ENCODE peak calls at places on chromosomes 12 and 14, in five cellular contexts. T is heart right ventricle; B is tibial artery; X is upper lobe of right lung; N is CD4-positive, CD25-positive, alpha-beta regulatory T cell. Q is an unnamed sample. For H3K4me1 and H3K27me3, the result is how much of the 10 kb centered on the place peaks cover.

GRCh38 chr12:52249041-52249461 is 16.0 kb downstream of the KRT7 start:
- DNase-seq in T (peak), B (peak), X (peak), N (no peak), Q (peak)

GRCh38 chr14:94936411-94936892 is 166.5 kb upstream of the GSC start:
- DNase-seq in T (peak), B (peak), X (no peak), N (no peak), Q (peak)

GRCh38 chr12:16346931-16347330 is 514 bp upstream of the MGST1 start:
- DNase-seq in T (no peak), B (no peak), X (no peak), N (no peak), Q (no peak)

GRCh38 chr12:45192041-45192695 is 23.7 kb upstream of the ANO6 start:
- DNase-seq in T (no peak), B (no peak), X (no peak), N (peak), Q (no peak)

GRCh38 chr14:75753696-75754095 is 92.7 kb downstream of the TTLL5 start:
- DNase-seq in T (no peak), B (no peak), X (no peak), N (no peak), Q (no peak)

GRCh38 chr14:56759094-56759493 is 51.2 kb downstream of the OTX2 start:
- DNase-seq in T (no peak), B (no peak), X (no peak), N (no peak), Q (no peak)

GRCh38 chr12:119075222-119075787 is 94.0 kb downstream of the SRRM4 start:
- DNase-seq in T (no peak), B (no peak), X (no peak), N (no peak), Q (no peak)

GRCh38 chr12:45912774-45913173 is 77.6 kb downstream of the SCAF11 start:
- DNase-seq in T (no peak), B (no peak), X (no peak), N (no peak), Q (no peak)

GRCh38 chr12:43312991-43313505 is 239.0 kb downstream of the ADAMTS20 start:
- DNase-seq in T (no peak), B (no peak), X (no peak), N (no peak), Q (no peak)

GRCh38 chr14:34437729-34438080 is 24.3 kb downstream of the SPTSSA start:
- DNase-seq in T (no peak), B (no peak), X (no peak), N (no peak), Q (no peak)

GRCh38 chr12:12015073-12015685 is 55.6 kb upstream of the BCL2L14 start:
- DNase-seq in T (no peak), B (no peak), X (no peak), N (no peak), Q (no peak)

GRCh38 chr12:123762715-123763052 is 583 bp downstream of the DNAH10 start:
- DNase-seq in T (no peak), B (no peak), X (no peak), N (no peak), Q (no peak)

GRCh38 chr14:102574840-102575478 is 17.5 kb upstream of the RCOR1 start:
- DNase-seq in T (no peak), B (no peak), X (no peak), N (no peak), Q (no peak)

GRCh38 chr14:29475641-29476040 is 452.0 kb downstream of the PRKD1 start:
- DNase-seq in T (no peak), B (no peak), X (no peak), N (no peak), Q (no peak)

GRCh38 chr14:67332468-67332867 is 27.1 kb downstream of the ATP6V1D start:
- DNase-seq in T (no peak), B (no peak), X (no peak), N (no peak), Q (no peak)

DNA sequence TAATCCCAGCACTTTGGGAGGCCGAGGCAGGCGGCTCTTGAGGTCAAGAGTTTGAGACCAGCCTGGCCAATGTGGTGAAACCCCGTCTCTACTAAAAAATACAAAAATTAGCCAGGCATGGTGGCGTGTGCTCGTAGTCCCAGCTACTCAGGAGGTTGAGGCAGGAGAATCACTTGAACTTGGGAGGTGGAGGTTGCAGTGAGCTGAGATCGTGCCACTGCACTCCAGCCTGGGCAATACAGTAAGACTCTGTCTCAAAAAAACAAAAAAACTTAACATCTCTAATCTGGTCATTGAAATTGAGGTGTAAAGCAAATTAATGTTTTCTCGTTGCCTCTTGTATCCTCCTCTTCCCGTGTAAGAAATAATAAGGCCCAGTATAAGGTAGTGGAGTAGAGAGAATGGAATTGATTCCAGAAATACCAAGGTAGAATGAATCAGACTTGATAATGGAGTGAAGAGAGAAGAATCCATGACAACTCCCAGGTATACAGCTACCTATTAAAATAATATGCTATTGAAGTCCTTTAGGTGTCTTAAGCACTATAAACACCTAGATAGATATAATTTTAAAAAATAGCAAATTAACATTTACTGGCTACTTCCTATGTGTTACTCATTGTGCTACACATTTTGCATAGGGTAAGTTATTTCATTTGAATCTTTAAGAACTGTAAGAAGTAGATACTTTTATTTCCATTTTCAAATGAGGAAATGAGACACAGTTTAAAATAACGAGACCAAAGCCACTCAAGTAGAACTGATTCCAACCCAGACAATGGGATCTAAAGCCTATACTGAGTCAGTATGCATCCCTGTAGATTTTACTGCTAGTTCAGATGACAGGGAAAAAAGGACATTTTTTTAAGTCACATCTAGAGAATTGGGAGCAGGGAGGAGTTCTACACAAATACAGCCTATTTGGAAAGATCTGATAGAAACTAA is 23.2 kb downstream of the RAP1B start:
- DNase-seq in T (no peak), B (no peak), X (no peak), N (no peak), Q (no peak)
- H3K4me1 ChIP-seq in T (under half), B (under half), X (under half), N (half or more), Q (under half)

GRCh38 chr12:57623811-57624390 is 9.1 kb downstream of the B4GALNT1 start:
- DNase-seq in T (no peak), B (no peak), X (no peak), N (no peak), Q (no peak)
- H3K27me3 ChIP-seq in T (half or more), B (under half), X (half or more), N (half or more), Q (under half)

DNA sequence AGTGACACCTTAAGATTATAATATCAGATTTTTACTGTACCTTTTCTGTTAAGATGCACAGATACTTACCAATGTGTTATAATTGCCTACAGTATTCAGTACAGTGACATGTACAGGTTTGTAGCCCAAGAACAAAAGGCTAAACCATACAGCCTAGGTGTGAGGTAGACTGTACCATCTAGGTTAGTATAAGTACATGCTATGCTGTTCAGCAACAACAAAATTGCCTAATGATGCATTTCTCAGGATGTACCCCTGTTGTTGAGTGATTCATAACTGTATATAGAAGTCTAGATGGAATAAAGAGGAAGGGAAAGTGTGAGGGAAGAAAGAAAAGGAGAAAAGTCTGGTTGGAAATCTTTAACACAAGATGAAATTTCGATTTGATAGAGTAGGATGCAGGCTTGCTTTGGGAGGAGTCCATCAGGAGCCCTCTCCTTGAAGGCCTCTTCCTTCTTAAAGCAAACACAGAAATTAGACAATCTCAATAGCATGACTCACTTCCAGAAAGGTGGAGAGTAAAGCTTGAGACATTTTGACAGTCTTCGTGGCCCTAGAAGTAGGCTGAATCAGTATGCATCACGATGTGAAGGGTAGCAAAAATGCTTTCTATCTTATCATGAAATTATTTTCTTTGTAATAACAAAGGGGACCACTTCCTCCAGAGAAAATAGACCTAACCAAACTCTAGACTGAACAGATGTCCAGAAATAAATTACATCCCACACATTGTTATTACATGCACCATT is 191.5 kb downstream of the SYT1 start:
- DNase-seq in T (no peak), B (no peak), X (no peak), N (no peak), Q (no peak)
- H3K4me1 ChIP-seq in T (under half), B (under half), X (under half), N (under half), Q (under half)

GRCh38 chr12:66168410-66168809 is 1.4 kb downstream of the TMBIM4 start:
- DNase-seq in T (no peak), B (no peak), X (no peak), N (no peak), Q (no peak)

GRCh38 chr12:66164349-66164821 is 5.4 kb downstream of the TMBIM4 start:
- DNase-seq in T (no peak), B (no peak), X (no peak), N (no peak), Q (no peak)

GRCh38 chr12:66165141-66165540 is 4.7 kb downstream of the TMBIM4 start:
- DNase-seq in T (no peak), B (no peak), X (no peak), N (no peak), Q (no peak)

GRCh38 chr12:66169221-66170170 is at the start of gene TMBIM4:
- DNase-seq in T (peak), B (peak), X (peak), N (peak), Q (peak)

DNA sequence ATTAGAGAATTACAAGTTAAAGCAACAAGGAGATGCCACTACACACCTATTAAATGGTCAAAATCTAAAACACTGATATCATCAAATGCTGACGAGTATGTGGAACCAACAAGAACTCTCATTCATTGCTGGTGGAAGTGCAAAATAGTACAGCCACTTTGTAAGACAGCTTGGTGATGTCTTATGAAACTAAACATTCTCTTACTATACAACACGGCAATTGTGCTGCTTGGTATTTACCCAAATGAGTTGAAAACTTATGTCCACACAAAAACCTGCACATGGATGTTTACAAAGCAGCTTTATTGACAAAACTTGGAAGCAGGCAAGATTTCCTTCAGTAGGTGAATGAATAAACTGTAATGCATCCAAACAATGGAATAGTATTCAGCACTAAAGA is 3.2 kb downstream of the TMBIM4 start:
- DNase-seq in T (no peak), B (no peak), X (no peak), N (no peak), Q (no peak)
- H3K27me3 ChIP-seq in T (under half), B (under half), X (under half), N (under half), Q (under half)

Q was measured in ovary.